ENCODE peak calls at places on chromosomes 6 and 20, in five cellular contexts. One of them, this sample, is unnamed.
A peak's percentile ranks its signal among the peaks of the same experiment; 100 is the strongest.

GRCh38 chr20:57350086-57350710 is 857 bp upstream of the RAE1 start:
- DNase-seq in kidney: peak; percentile 53
- DNase-seq in H9: no peak
- DNase-seq in SK-N-SH: no peak
- DNase-seq in fibroblast of lung: no peak
- DNase-seq in this sample: no peak

GRCh38 chr6:81241717-81242116 is 510.8 kb downstream of the TENT5A start:
- DNase-seq in kidney: no peak
- DNase-seq in H9: no peak
- DNase-seq in SK-N-SH: peak; percentile 23
- DNase-seq in fibroblast of lung: peak; percentile 49
- DNase-seq in this sample: peak; percentile 68

GRCh38 chr6:20652691-20653479 is 118.6 kb downstream of the CDKAL1 start:
- DNase-seq in kidney: no peak
- DNase-seq in H9: no peak
- DNase-seq in SK-N-SH: no peak
- DNase-seq in fibroblast of lung: peak; percentile 59
- DNase-seq in this sample: no peak

GRCh38 chr6:90397929-90398674 is 101.5 kb upstream of the BACH2 start:
- DNase-seq in kidney: no peak
- DNase-seq in H9: no peak
- DNase-seq in SK-N-SH: peak; percentile 26
- DNase-seq in fibroblast of lung: peak; percentile 6
- DNase-seq in this sample: no peak

GRCh38 chr20:62025832-62026563 is 39.7 kb downstream of the TAF4 start:
- DNase-seq in kidney: peak; percentile 46
- DNase-seq in H9: no peak
- DNase-seq in SK-N-SH: peak; percentile 58
- DNase-seq in fibroblast of lung: peak; percentile 82
- DNase-seq in this sample: no peak

GRCh38 chr6:108584323-108584722 is 23.6 kb downstream of the FOXO3 start:
- DNase-seq in kidney: no peak
- DNase-seq in H9: no peak
- DNase-seq in SK-N-SH: no peak
- DNase-seq in fibroblast of lung: no peak
- DNase-seq in this sample: no peak

GRCh38 chr20:39961667-39962066 is 727.4 kb downstream of the MAFB start:
- DNase-seq in kidney: no peak
- DNase-seq in H9: no peak
- DNase-seq in SK-N-SH: no peak
- DNase-seq in fibroblast of lung: no peak
- DNase-seq in this sample: no peak

GRCh38 chr6:97626586-97627441 is 343.8 kb upstream of the MMS22L start:
- DNase-seq in kidney: no peak
- DNase-seq in H9: no peak
- DNase-seq in SK-N-SH: no peak
- DNase-seq in fibroblast of lung: peak; percentile 56
- DNase-seq in this sample: peak; percentile 98

GRCh38 chr6:157151989-157152388 is 171.3 kb downstream of the TMEM242 start:
- DNase-seq in kidney: no peak
- DNase-seq in H9: no peak
- DNase-seq in SK-N-SH: peak; percentile 57
- DNase-seq in fibroblast of lung: peak; percentile 89
- DNase-seq in this sample: no peak

GRCh38 chr6:124870611-124871201 is 91.5 kb upstream of the RNF217 start:
- DNase-seq in kidney: no peak
- DNase-seq in H9: no peak
- DNase-seq in SK-N-SH: peak; percentile 8
- DNase-seq in fibroblast of lung: peak; percentile 73
- DNase-seq in this sample: no peak

DNA sequence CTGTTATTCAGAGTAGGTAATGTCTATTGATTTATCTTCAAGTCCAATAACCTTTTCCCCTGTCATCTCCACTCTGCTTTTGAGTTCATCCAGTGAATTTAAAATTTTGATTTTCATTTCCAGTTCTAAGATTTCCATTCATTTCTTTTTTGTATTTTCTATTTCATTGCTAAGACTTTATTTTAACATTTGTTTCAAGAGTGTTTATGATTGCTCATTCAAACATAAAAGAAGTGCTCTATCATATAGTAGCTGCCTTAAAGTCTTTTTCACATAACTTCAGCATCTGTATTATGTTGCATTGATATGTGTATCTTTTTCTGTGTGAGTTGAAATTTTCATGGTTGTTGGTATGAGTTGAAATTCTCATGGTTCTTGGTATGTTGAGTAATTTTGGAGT is 341.6 kb downstream of the SOX4 start:
- DNase-seq in kidney: no peak
- DNase-seq in H9: no peak
- DNase-seq in SK-N-SH: no peak
- DNase-seq in fibroblast of lung: no peak
- DNase-seq in this sample: no peak
- H3K9me3 ChIP-seq in kidney: no peaks in the 10 kb centered on the region
- H3K9me3 ChIP-seq in H9: no peaks in the 10 kb centered on the region
- H3K9me3 ChIP-seq in SK-N-SH: no peaks in the 10 kb centered on the region
- H3K9me3 ChIP-seq in fibroblast of lung: no peaks in the 10 kb centered on the region
- H3K9me3 ChIP-seq in this sample: no peaks in the 10 kb centered on the region

DNA sequence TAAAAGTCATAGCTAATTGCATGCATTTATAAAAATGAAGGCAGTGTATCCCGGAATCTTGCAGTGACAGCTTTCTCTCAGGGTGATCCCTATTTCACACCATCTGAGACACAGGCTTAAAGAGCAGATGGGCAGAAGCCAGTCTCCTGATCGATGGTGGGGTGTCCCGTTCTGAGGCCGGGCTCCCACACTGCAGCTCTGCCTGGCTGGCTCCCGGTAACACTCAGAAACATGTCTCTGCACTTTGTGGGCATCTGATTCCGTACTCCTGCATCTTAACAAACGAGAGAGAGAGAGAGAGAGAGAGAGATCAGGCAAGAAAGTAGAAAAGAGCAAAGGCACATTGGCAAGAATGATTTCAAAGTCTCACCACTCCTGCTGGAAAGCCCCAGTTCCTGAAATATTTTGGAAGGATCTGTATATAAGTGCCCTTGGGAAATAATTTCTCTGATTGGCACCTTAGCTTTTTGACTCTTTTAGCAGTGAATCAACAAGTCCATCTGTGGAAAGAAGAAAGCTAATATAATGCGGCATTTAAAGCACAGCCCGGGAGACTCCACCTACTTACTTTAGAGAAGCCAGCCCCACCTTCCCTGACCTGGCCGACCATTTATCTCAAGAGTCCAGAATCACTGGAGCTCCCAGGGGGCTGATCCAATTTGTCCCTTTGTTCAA is 36.8 kb upstream of the EXOC2 start:
- DNase-seq in kidney: no peak
- DNase-seq in H9: no peak
- DNase-seq in SK-N-SH: no peak
- DNase-seq in fibroblast of lung: no peak
- DNase-seq in this sample: no peak
- H3K9ac ChIP-seq in kidney: no peak overlapping the region
- H3K9ac ChIP-seq in H9: no peak overlapping the region
- H3K9ac ChIP-seq in SK-N-SH: no peak overlapping the region
- H3K9ac ChIP-seq in fibroblast of lung: no peak overlapping the region
- H3K9ac ChIP-seq in this sample: no peak overlapping the region

DNA sequence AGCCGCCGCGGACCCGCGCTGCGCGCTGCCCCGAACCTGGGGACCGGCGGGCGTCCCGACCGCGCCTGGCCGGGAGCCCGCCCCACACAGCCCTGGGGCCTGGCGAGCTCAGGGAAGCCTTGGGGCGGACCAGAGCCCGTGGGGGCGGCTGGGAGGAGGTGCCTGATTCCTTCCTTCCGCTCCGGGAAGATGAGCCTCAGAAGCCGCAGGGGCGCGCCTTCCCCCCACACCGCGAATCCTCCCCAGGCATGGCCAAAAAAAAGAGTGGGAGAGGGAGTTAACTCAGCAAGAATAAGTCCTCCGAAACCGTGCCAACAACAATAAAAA is at the start of gene CBLN4:
- DNase-seq in kidney: no peak
- DNase-seq in H9: no peak
- DNase-seq in SK-N-SH: no peak
- DNase-seq in fibroblast of lung: no peak
- DNase-seq in this sample: no peak
- H3K9me3 ChIP-seq in kidney: no peaks in the 10 kb centered on the region
- H3K9me3 ChIP-seq in H9: peaks cover 20% of the 10 kb centered on the region
- H3K9me3 ChIP-seq in SK-N-SH: no peaks in the 10 kb centered on the region
- H3K9me3 ChIP-seq in fibroblast of lung: no peaks in the 10 kb centered on the region
- H3K9me3 ChIP-seq in this sample: no peaks in the 10 kb centered on the region

GRCh38 chr6:110039364-110039995 is 61.4 kb downstream of the GPR6 start:
- DNase-seq in kidney: peak; percentile 91
- DNase-seq in H9: peak; percentile 90
- DNase-seq in SK-N-SH: peak; percentile 77
- DNase-seq in fibroblast of lung: peak; percentile 91
- DNase-seq in this sample: peak; percentile 65
- H3K9ac ChIP-seq in kidney: peak overlapping the region; percentile 19
- H3K9ac ChIP-seq in H9: no peak overlapping the region
- H3K9ac ChIP-seq in SK-N-SH: no peak overlapping the region
- H3K9ac ChIP-seq in fibroblast of lung: no peak overlapping the region
- H3K9ac ChIP-seq in this sample: no peak overlapping the region

GRCh38 chr20:6975326-6975725 is 207.8 kb downstream of the BMP2 start:
- DNase-seq in kidney: no peak
- DNase-seq in H9: no peak
- DNase-seq in SK-N-SH: no peak
- DNase-seq in fibroblast of lung: no peak
- DNase-seq in this sample: no peak
- H3K9me3 ChIP-seq in kidney: peaks cover 2% of the 10 kb centered on the region
- H3K9me3 ChIP-seq in H9: no peaks in the 10 kb centered on the region
- H3K9me3 ChIP-seq in SK-N-SH: peaks cover 5% of the 10 kb centered on the region
- H3K9me3 ChIP-seq in fibroblast of lung: no peaks in the 10 kb centered on the region
- H3K9me3 ChIP-seq in this sample: no peaks in the 10 kb centered on the region

GRCh38 chr6:138795809-138796469 is at the start of gene ECT2L:
- DNase-seq in kidney: peak; percentile 91
- DNase-seq in H9: peak; percentile 93
- DNase-seq in SK-N-SH: peak; percentile 8
- DNase-seq in fibroblast of lung: peak; percentile 68
- DNase-seq in this sample: no peak
- H3K9ac ChIP-seq in kidney: peak within 1 kb of the TSS; percentile 41
- H3K9ac ChIP-seq in H9: peak within 1 kb of the TSS; percentile 39
- H3K9ac ChIP-seq in SK-N-SH: no peak within 1 kb of the TSS
- H3K9ac ChIP-seq in fibroblast of lung: peak within 1 kb of the TSS; percentile 58
- H3K9ac ChIP-seq in this sample: no peak within 1 kb of the TSS

This sample was measured in SK-N-MC.